ENCODE peak calls at places on chromosomes 3 and 15, in ten cellular contexts. V is cardiac muscle cell; P is naive thymus-derived CD8-positive, alpha-beta T cell; L is fibroblast of pulmonary artery; J is GM13977; M is left lobe of liver; N is CD4-positive, CD25-positive, alpha-beta regulatory T cell; F is ACHN; D is head of caudate nucleus; H is hypothalamus. U is an unnamed sample.

GRCh38 chr15:29172742-29173725 is 96.6 kb downstream of the NSMCE3 start:
- DNase-seq in M (no peak), H (no peak), F (no peak), L (no peak), D (no peak), P (no peak), V (no peak), J (no peak), N (no peak), U (no peak)

GRCh38 chr3:138051946-138052802 is 42.2 kb downstream of the CLDN18 start:
- DNase-seq in V (peak), L (peak), F (peak), M (no peak), J (peak), N (no peak), H (peak), P (no peak), D (no peak), U (peak)

GRCh38 chr3:50445919-50446318 is 57.5 kb downstream of the CACNA2D2 start:
- DNase-seq in P (no peak), J (no peak), D (no peak), F (no peak), L (no peak), N (no peak), H (no peak), M (peak), V (no peak), U (no peak)

GRCh38 chr3:175476489-175476888 is 617.4 kb downstream of the NAALADL2 start:
- DNase-seq in D (no peak), J (no peak), M (no peak), F (no peak), N (no peak), V (no peak), P (no peak), H (no peak), L (no peak), U (no peak)

GRCh38 chr3:124770341-124771082 is 40.3 kb downstream of the UMPS start:
- DNase-seq in D (peak), F (no peak), M (no peak), N (no peak), H (no peak), J (no peak), L (peak), V (peak), P (no peak), U (no peak)

GRCh38 chr3:150253622-150254021 is 154.5 kb upstream of the TSC22D2 start:
- DNase-seq in F (no peak), V (no peak), M (peak), P (no peak), D (no peak), N (no peak), L (no peak), H (no peak), J (no peak), U (peak)

GRCh38 chr3:62521464-62522105 is 148.2 kb upstream of the FEZF2 start:
- DNase-seq in L (no peak), F (no peak), P (no peak), N (no peak), J (no peak), D (no peak), V (no peak), H (no peak), M (no peak), U (no peak)

GRCh38 chr15:36415643-36416042 is 163.8 kb upstream of the CDIN1 start:
- DNase-seq in L (peak), H (no peak), V (peak), D (no peak), P (no peak), J (no peak), N (no peak), M (no peak), F (no peak), U (no peak)

GRCh38 chr15:83158393-83158792 is 49.2 kb downstream of the HDGFL3 start:
- DNase-seq in M (no peak), H (no peak), P (no peak), J (no peak), N (no peak), L (peak), D (no peak), V (no peak), F (no peak), U (peak)

GRCh38 chr3:74122281-74122680 is 492.2 kb downstream of the CNTN3 start:
- DNase-seq in P (no peak), V (no peak), N (no peak), M (no peak), H (no peak), F (no peak), J (no peak), D (no peak), L (no peak), U (no peak)

GRCh38 chr3:58013973-58014649 is 5.9 kb downstream of the FLNB start:
- DNase-seq in H (peak), J (no peak), P (no peak), V (peak), N (no peak), L (peak), D (no peak), F (no peak), M (no peak), U (no peak)

GRCh38 chr3:28110884-28111283 is 130.5 kb upstream of the CMC1 start:
- DNase-seq in N (no peak), V (no peak), D (no peak), H (no peak), L (no peak), P (no peak), J (no peak), F (no peak), M (no peak), U (no peak)